ENCODE peak calls at places on chromosomes 1 and 21, in eight cellular contexts. F is HS-5, P is smooth muscle cell of the brain vasculature, I is cardiac muscle cell, U is breast epithelium, E is astrocyte of the spinal cord, Q is lower lobe of right lung, K is activated B cell treated with CpG ODN at 0.5 μM for 24 hours. J is an unnamed sample.

GRCh38 chr1:19313961-19314882 is 2.1 kb downstream of the SLC66A1 start:
- DNase-seq in U (no peak), E (no peak), F (no peak), K (no peak), Q (no peak), I (no peak), P (no peak), J (no peak)

GRCh38 chr1:14485285-14485684 is 113.2 kb upstream of the KAZN start:
- DNase-seq in P (no peak), E (no peak), I (no peak), K (no peak), Q (no peak), F (no peak), U (no peak), J (no peak)

GRCh38 chr1:6198646-6199297 is 623 bp downstream of the RPL22 start:
- DNase-seq in P (no peak), U (no peak), K (no peak), I (no peak), Q (no peak), E (no peak), F (no peak), J (peak)

GRCh38 chr1:6177681-6178380 is 2.3 kb downstream of the CHD5 start:
- DNase-seq in I (no peak), E (no peak), K (no peak), Q (no peak), U (no peak), P (no peak), F (no peak), J (no peak)

GRCh38 chr1:90371106-90371813 is 345.8 kb downstream of the BARHL2 start:
- DNase-seq in E (peak), I (no peak), K (no peak), U (no peak), F (no peak), P (no peak), Q (no peak), J (peak)

GRCh38 chr1:27872802-27873665 is 690 bp downstream of the THEMIS2 start:
- DNase-seq in U (no peak), F (no peak), I (peak), Q (no peak), P (no peak), K (no peak), E (no peak), J (no peak)

GRCh38 chr1:61435226-61435625 is 289.7 kb downstream of the TM2D1 start:
- DNase-seq in P (no peak), U (no peak), Q (no peak), F (no peak), K (no peak), E (no peak), I (no peak), J (no peak)

GRCh38 chr1:203126151-203126865 is 1.2 kb upstream of the ADORA1 start:
- DNase-seq in P (no peak), I (peak), F (no peak), K (no peak), Q (no peak), E (no peak), U (no peak), J (peak)

GRCh38 chr1:24022611-24023359 is 42.7 kb upstream of the SRSF10 start:
- DNase-seq in F (peak), K (no peak), U (no peak), Q (no peak), E (peak), P (peak), I (no peak), J (peak)

GRCh38 chr1:85616011-85616705 is 35.6 kb downstream of the CCN1 start:
- DNase-seq in E (no peak), K (no peak), U (no peak), P (no peak), F (no peak), I (no peak), Q (no peak), J (peak)

GRCh38 chr1:203271018-203271743 is 34.1 kb upstream of the BTG2 start:
- DNase-seq in Q (peak), K (no peak), U (peak), I (peak), P (no peak), E (peak), F (no peak), J (peak)

GRCh38 chr1:5513891-5514515 is 478.2 kb downstream of the NPHP4 start:
- DNase-seq in K (no peak), I (no peak), P (no peak), F (no peak), E (no peak), U (no peak), Q (no peak), J (peak)

GRCh38 chr1:26787381-26787705 is 407 bp upstream of the PIGV start:
- DNase-seq in E (peak), I (no peak), Q (no peak), F (no peak), P (no peak), K (no peak), U (no peak), J (peak)

GRCh38 chr1:170698711-170699275 is 34.9 kb downstream of the PRRX1 start:
- DNase-seq in I (peak), F (no peak), E (peak), K (no peak), U (no peak), Q (no peak), P (no peak), J (peak)

GRCh38 chr1:19646366-19646765 is 2.3 kb downstream of the NBL1 start:
- DNase-seq in F (no peak), I (no peak), E (no peak), K (no peak), P (no peak), Q (no peak), U (no peak), J (no peak)

GRCh38 chr1:108190686-108191416 is 9.3 kb downstream of the SLC25A24 start:
- DNase-seq in I (no peak), F (no peak), K (no peak), U (no peak), E (no peak), P (no peak), Q (peak), J (no peak)

GRCh38 chr21:42193131-42193671 is 25.7 kb upstream of the ABCG1 start:
- DNase-seq in Q (no peak), E (peak), F (no peak), K (no peak), U (peak), P (peak), I (no peak), J (no peak)

GRCh38 chr1:153571706-153572105 is 6.1 kb upstream of the S100A2 start:
- DNase-seq in I (no peak), F (no peak), Q (no peak), K (no peak), U (no peak), P (no peak), E (no peak), J (no peak)

GRCh38 chr21:33281101-33281652 is 15.0 kb downstream of the IL10RB start:
- DNase-seq in U (no peak), E (no peak), F (no peak), K (no peak), I (no peak), P (no peak), Q (no peak), J (no peak)

GRCh38 chr1:171127481-171127880 is 36.8 kb downstream of the FMO3 start:
- DNase-seq in Q (no peak), I (no peak), U (no peak), P (no peak), E (peak), K (no peak), F (peak), J (peak)

GRCh38 chr1:19452221-19452663 is 33.1 kb downstream of the CAPZB start:
- DNase-seq in F (no peak), P (no peak), K (no peak), Q (no peak), E (peak), U (no peak), I (no peak), J (peak)

GRCh38 chr1:166391677-166392076 is 224.9 kb upstream of the FAM78B start:
- DNase-seq in F (peak), E (no peak), U (no peak), K (no peak), Q (no peak), I (no peak), P (no peak), J (peak)

GRCh38 chr1:110508038-110508437 is 10.9 kb downstream of the KCNA10 start:
- DNase-seq in U (no peak), I (peak), E (no peak), Q (peak), P (no peak), F (no peak), K (no peak), J (no peak)

GRCh38 chr1:7589774-7590425 is 181.2 kb upstream of the VAMP3 start:
- DNase-seq in P (no peak), Q (peak), K (no peak), F (no peak), U (no peak), I (peak), E (no peak), J (no peak)

GRCh38 chr1:18007391-18008106 is 100.0 kb upstream of the IGSF21 start:
- DNase-seq in P (no peak), F (no peak), K (no peak), E (no peak), Q (no peak), U (no peak), I (no peak), J (no peak)

GRCh38 chr1:192805832-192806323 is 3.0 kb upstream of the RGS2 start:
- DNase-seq in K (no peak), F (peak), E (peak), U (no peak), I (no peak), P (no peak), Q (no peak), J (peak)

GRCh38 chr1:21216835-21217811 is 40.4 kb upstream of the EIF4G3 start:
- DNase-seq in Q (peak), P (no peak), E (peak), K (peak), F (no peak), U (no peak), I (peak), J (peak)

GRCh38 chr1:87794788-87795614 is 466.3 kb downstream of the LMO4 start:
- DNase-seq in F (peak), U (no peak), P (no peak), K (no peak), I (no peak), Q (no peak), E (peak), J (peak)

GRCh38 chr1:228316589-228317387 is 89.8 kb downstream of the TRIM11 start:
- DNase-seq in E (no peak), P (no peak), I (no peak), F (no peak), K (no peak), U (no peak), Q (peak), J (no peak)

GRCh38 chr1:2451744-2452582 is 24.1 kb upstream of the PLCH2 start:
- DNase-seq in Q (no peak), U (no peak), E (peak), P (no peak), K (no peak), F (peak), I (no peak), J (peak)

GRCh38 chr1:93448983-93449805 is 1.3 kb downstream of the FNBP1L start:
- DNase-seq in Q (no peak), I (peak), U (peak), F (no peak), K (no peak), P (no peak), E (peak), J (peak)